ENCODE peak calls at places on chromosomes 3 and 15, in five cellular contexts. O is neuronal stem cell, Z is small intestine, R is kidney epithelial cell, N is fibroblast of villous mesenchyme. K is an unnamed sample.

GRCh38 chr15:67700023-67700422 is 125.3 kb upstream of the SKOR1 start:
- DNase-seq in O (no peak), N (peak), R (no peak), Z (no peak), K (peak)

GRCh38 chr15:46442901-46443590 is 808.2 kb downstream of the SQOR start:
- DNase-seq in R (no peak), N (no peak), O (no peak), Z (no peak), K (peak)

GRCh38 chr3:81695302-81695701 is 66.1 kb downstream of the GBE1 start:
- DNase-seq in R (no peak), N (peak), O (no peak), Z (no peak), K (no peak)

GRCh38 chr15:101525087-101525669 is 35.7 kb upstream of the PCSK6 start:
- DNase-seq in N (no peak), R (no peak), O (no peak), Z (no peak), K (no peak)

GRCh38 chr3:69370156-69370944 is 15.5 kb downstream of the FRMD4B start:
- DNase-seq in Z (peak), O (no peak), N (no peak), R (no peak), K (peak)

GRCh38 chr3:142366434-142366833 is 81.4 kb downstream of the XRN1 start:
- DNase-seq in N (no peak), R (no peak), Z (peak), O (no peak), K (no peak)

GRCh38 chr15:64090527-64090926 is 3.1 kb downstream of the CIAO2A start:
- DNase-seq in Z (no peak), O (no peak), R (no peak), N (no peak), K (no peak)

GRCh38 chr3:5138214-5138981 is 16.3 kb downstream of the ARL8B start:
- DNase-seq in Z (no peak), R (no peak), N (peak), O (no peak), K (peak)

GRCh38 chr3:10775259-10775658 is 40.8 kb upstream of the SLC6A11 start:
- DNase-seq in O (no peak), Z (no peak), R (no peak), N (no peak), K (no peak)

GRCh38 chr3:194532591-194532990 is 45.8 kb upstream of the ATP13A3 start:
- DNase-seq in Z (no peak), O (no peak), R (no peak), N (no peak), K (peak)

GRCh38 chr15:22251422-22251821 is 171.1 kb downstream of the OR4M2 start:
- DNase-seq in N (no peak), O (no peak), R (no peak), Z (no peak), K (no peak)

GRCh38 chr15:25544076-25544475 is 105.3 kb upstream of the UBE3A start:
- DNase-seq in Z (no peak), N (no peak), O (no peak), R (no peak), K (no peak)

GRCh38 chr15:22861151-22861550 is 22.7 kb downstream of the NIPA2 start:
- DNase-seq in O (no peak), Z (no peak), R (no peak), N (no peak), K (no peak)

GRCh38 chr3:69081583-69082262 is 1.6 kb upstream of the UBA3 start:
- DNase-seq in R (peak), N (no peak), Z (peak), O (no peak), K (no peak)

GRCh38 chr3:143037867-143038266 is 36.5 kb downstream of the U2SURP start:
- DNase-seq in R (no peak), O (no peak), N (no peak), Z (no peak), K (no peak)

GRCh38 chr3:9279959-9280358 is 30.5 kb upstream of the SRGAP3 start:
- DNase-seq in R (peak), N (peak), Z (no peak), O (peak), K (peak)

GRCh38 chr3:47296562-47297302 is 14.0 kb downstream of the KLHL18 start:
- DNase-seq in O (no peak), N (no peak), R (no peak), Z (no peak), K (no peak)

GRCh38 chr3:120425877-120426276 is 24.9 kb downstream of the FSTL1 start:
- DNase-seq in R (no peak), O (no peak), Z (no peak), N (peak), K (peak)

DNA sequence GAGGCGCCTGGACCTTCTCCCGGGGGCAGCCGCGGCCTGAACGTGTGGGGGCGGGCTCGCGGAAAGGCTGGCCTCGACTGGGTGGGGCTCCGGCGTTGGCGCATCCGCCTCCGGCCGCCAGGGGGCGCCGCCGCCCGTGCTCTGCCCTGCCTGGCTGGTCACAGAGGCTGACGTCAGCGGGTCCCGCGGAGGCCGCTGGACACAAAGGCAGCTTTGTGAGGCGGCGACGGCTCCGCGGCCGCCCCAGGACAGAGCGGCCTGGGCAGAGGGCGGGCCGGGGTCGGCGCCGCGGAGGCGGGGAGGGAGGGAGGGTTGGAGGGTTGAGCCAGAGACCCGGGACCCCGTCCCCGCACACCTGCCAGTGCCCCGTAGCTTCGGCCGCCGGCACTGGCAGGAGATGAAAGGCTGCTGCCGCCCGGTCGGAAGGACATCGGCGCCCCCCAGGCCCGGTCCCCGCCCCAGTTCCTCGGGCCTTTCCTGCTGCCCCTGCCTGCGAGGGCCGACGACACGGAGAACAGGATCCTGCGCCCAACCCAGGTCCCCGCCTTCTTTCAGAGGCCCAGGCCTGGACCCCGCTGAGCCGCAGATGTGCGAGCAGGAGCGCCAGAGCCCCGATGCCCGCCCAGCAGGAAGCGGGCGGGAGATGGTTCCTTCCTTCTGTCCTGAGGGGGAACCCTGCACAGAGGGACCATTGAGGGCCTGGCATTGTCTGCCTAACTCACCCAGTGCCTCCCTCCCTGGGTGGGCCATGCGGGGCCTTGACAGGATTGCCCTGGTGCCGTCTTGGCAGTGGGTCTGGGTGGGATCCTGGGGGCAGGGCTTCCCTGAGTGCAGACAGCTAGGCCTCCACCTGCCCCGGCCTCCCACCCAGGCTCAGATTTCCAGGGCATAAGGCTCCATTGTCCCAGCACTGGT is 8.7 kb upstream of the SEMA3B start:
- DNase-seq in O (peak), R (no peak), Z (peak), N (peak), K (peak)
- H3K4me3 ChIP-seq in O (peak), R (peak), Z (peak), N (peak), K (peak)

GRCh38 chr3:149376728-149377407 is 581 bp downstream of the TM4SF1 start:
- DNase-seq in Z (no peak), N (no peak), O (no peak), R (no peak), K (peak)

GRCh38 chr3:149378420-149379388 is 1.3 kb upstream of the TM4SF1 start:
- DNase-seq in O (no peak), R (no peak), N (no peak), Z (no peak), K (no peak)

GRCh38 chr3:149375164-149375823 is 2.2 kb downstream of the TM4SF1 start:
- DNase-seq in R (no peak), N (no peak), Z (no peak), O (no peak), K (no peak)

GRCh38 chr3:149375824-149376196 is 1.6 kb downstream of the TM4SF1 start:
- DNase-seq in O (no peak), R (no peak), Z (no peak), N (peak), K (no peak)

GRCh38 chr3:149377408-149378111 is at the start of gene TM4SF1:
- DNase-seq in O (no peak), N (peak), R (peak), Z (peak), K (peak)
- H3K4me3 ChIP-seq in O (no peak), N (peak), R (peak), Z (peak), K (peak)

DNA sequence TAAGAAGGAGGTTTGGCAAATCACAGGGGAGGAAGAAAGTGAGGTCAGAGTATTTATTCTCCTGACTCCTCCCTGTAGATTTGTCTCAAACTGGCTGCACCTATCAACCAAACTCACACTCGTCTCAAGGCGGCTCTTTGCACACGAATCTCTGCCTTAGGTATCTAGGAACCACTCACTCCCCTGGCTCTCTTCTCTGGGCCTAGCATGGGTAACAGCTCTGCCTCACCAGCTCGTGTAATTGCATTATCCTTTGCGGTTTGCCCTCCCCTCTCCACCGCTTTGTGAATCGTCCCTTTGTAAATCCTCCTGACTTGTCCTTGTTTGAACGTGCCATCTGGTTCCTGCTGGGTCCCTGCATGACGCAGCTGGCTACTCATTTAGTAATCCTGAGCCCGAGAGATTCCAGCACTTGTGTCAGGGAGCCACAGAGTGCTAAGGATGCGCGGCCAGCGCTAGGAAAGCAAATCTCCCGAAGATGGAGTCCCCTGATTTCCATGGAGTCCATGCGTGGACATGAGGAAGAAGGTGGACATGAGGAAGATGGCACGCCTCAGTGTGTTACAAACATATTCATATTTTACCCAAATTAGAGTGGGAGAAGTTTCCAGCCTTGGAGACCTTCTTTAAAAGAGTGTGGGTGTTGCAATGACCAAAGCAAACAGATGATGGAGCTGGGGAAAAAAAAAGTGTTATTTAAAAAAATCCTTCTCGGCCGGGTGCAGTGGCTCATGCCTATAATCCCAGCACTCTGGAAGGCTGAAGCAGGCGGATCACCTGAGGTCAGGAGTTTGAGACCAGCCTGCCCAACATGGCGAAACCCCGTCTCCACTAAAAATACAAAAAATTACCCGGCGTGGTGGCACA is 26.7 kb downstream of the NRROS start:
- DNase-seq in Z (peak), O (peak), N (peak), R (peak), K (peak)
- H3K4me3 ChIP-seq in Z (no peak), O (no peak), N (no peak), R (no peak), K (no peak)

GRCh38 chr3:140828585-140828984 is 113.1 kb upstream of the SLC25A36 start:
- DNase-seq in N (no peak), Z (no peak), O (no peak), R (no peak), K (no peak)

GRCh38 chr3:140821493-140821892 is 120.1 kb upstream of the SLC25A36 start:
- DNase-seq in Z (no peak), R (no peak), O (no peak), N (no peak), K (no peak)

GRCh38 chr3:140822381-140823047 is 119.1 kb upstream of the SLC25A36 start:
- DNase-seq in Z (no peak), O (no peak), R (no peak), N (no peak), K (no peak)

GRCh38 chr3:140827894-140828293 is 113.7 kb upstream of the SLC25A36 start:
- DNase-seq in O (no peak), Z (no peak), N (no peak), R (no peak), K (no peak)

GRCh38 chr3:140823106-140823505 is 118.5 kb upstream of the SLC25A36 start:
- DNase-seq in N (no peak), Z (no peak), O (no peak), R (no peak), K (no peak)
- H3K4me3 ChIP-seq in N (no peak), Z (no peak), O (no peak), R (no peak), K (no peak)

DNA sequence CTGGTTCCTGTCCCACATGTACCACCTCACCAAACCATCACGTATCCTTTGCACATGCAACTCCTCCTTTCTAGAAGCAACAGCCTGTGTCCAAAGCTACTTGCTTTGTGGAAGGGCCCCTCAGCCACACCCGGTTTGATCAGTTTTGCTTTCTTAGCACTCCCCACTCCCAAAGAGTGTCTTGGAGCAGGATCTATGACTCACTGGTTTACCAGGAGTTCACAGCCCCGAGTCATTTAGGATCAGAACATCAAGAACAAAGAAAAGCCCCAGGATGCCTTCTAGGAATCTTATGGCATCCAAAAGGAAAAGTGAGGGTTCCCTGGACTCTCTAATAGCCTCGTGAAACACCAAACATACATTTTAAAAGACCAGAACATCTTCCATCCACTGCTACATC is 50.7 kb upstream of the IGF1R start:
- DNase-seq in Z (no peak), N (no peak), O (no peak), R (no peak), K (peak)
- H3K4me3 ChIP-seq in Z (no peak), N (no peak), O (no peak), R (no peak), K (no peak)

DNA sequence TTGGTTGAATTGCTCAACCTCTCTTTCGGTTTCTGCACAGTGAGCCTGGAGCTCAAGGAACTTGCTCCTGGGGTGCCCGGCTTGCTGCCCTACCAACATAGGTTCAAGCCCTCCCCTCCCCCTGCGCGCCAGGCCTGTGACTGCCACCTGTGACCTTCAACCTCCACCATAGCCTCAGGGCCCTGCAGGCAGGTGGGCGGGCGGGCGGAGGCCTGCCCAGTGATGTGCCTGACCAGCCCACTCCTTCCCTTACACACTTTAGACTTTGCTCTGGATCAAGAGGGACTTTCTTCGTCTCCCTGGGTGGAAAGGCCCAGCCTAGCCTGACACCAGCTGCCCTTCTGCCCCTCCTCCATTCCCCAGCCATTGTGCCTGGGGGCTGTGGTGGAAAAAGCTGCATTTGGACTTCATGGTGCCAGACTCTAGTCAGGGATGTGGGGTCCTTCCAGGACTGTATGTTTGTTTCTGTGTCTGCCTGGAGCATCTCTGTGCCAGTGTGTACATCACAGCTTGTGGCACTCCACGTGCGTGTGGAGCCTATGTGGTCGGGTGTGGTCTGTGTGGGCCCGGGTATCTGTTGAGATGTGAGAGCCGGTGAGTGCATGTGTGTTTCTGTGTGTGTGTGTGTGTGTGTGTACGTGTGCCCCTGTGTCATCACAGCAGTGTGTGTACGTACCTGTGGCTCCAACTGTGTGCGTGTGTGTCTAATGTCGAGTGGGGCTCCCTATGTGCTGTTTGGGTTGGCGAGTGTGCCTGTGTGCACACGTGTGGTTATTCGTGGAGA is 9.5 kb downstream of the PRKCD start:
- DNase-seq in O (no peak), N (no peak), R (no peak), Z (peak), K (no peak)
- H3K4me3 ChIP-seq in O (no peak), N (no peak), R (no peak), Z (no peak), K (no peak)

GRCh38 chr15:37103475-37104071 is 3.2 kb upstream of the MEIS2 start:
- DNase-seq in Z (no peak), R (no peak), N (no peak), O (no peak), K (no peak)
- H3K4me3 ChIP-seq in Z (no peak), R (no peak), N (peak), O (no peak), K (peak)

GRCh38 chr15:41603411-41603935 is 44.5 kb downstream of the TYRO3 start:
- DNase-seq in R (no peak), Z (no peak), O (no peak), N (no peak), K (no peak)
- H3K4me3 ChIP-seq in R (no peak), Z (no peak), O (no peak), N (no peak), K (no peak)